ENCODE peak calls at places on chromosome 14, in ten cellular contexts. P, Y, W, U, A, N, E, G, X and T are unnamed samples.

GRCh38 chr14:85752179-85752578 is 222.2 kb downstream of the FLRT2 start:
- DNase-seq in P (no peak), Y (no peak), W (no peak), U (no peak), A (no peak), N (no peak), E (no peak), G (no peak), X (no peak), T (no peak)

GRCh38 chr14:32350020-32350419 is 20.9 kb downstream of the AKAP6 start:
- DNase-seq in P (no peak), Y (no peak), W (no peak), U (peak; percentile 19), A (no peak), N (no peak), E (peak; percentile 61), G (no peak), X (no peak), T (no peak)

GRCh38 chr14:74501135-74501614 is 7.6 kb downstream of the ISCA2 start:
- DNase-seq in P (no peak), Y (peak; percentile 84), W (peak; percentile 73), U (no peak), A (no peak), N (peak; percentile 35), E (no peak), G (no peak), X (peak; percentile 76), T (peak; percentile 57)

GRCh38 chr14:23366163-23366921 is 1.4 kb upstream of the EFS start:
- DNase-seq in P (no peak), Y (peak; percentile 100), W (peak; percentile 92), U (no peak), A (no peak), N (peak; percentile 79), E (no peak), G (no peak), X (peak; percentile 79), T (no peak)

GRCh38 chr14:104723651-104724406 is at the start of gene ADSS1:
- DNase-seq in P (no peak), Y (peak; percentile 49), W (peak; percentile 88), U (peak; percentile 96), A (peak; percentile 23), N (peak; percentile 46), E (peak; percentile 33), G (peak; percentile 31), X (peak; percentile 95), T (no peak)

GRCh38 chr14:23052671-23053070 is 4.6 kb downstream of the CDH24 start:
- DNase-seq in P (no peak), Y (no peak), W (no peak), U (no peak), A (no peak), N (no peak), E (no peak), G (no peak), X (no peak), T (no peak)

GRCh38 chr14:92986254-92987147 is 63.6 kb downstream of the CHGA start:
- DNase-seq in P (peak; percentile 83), Y (peak; percentile 12), W (peak; percentile 67), U (no peak), A (no peak), N (no peak), E (no peak), G (no peak), X (peak; percentile 80), T (peak; percentile 40)

GRCh38 chr14:36767603-36768281 is 106.1 kb downstream of the PAX9 start:
- DNase-seq in P (no peak), Y (peak; percentile 85), W (no peak), U (no peak), A (no peak), N (no peak), E (no peak), G (no peak), X (no peak), T (no peak)

GRCh38 chr14:77186911-77187648 is 5.5 kb downstream of the TMEM63C start:
- DNase-seq in P (peak; percentile 15), Y (peak; percentile 82), W (peak; percentile 68), U (no peak), A (no peak), N (no peak), E (no peak), G (no peak), X (no peak), T (no peak)

GRCh38 chr14:50830044-50830931 is 674 bp downstream of the NIN start:
- DNase-seq in P (peak; percentile 15), Y (peak; percentile 60), W (peak; percentile 82), U (no peak), A (peak; percentile 30), N (peak; percentile 72), E (peak; percentile 31), G (peak; percentile 58), X (peak; percentile 64), T (no peak)

GRCh38 chr14:99225804-99226203 is 46.2 kb downstream of the BCL11B start:
- DNase-seq in P (no peak), Y (no peak), W (no peak), U (no peak), A (no peak), N (no peak), E (no peak), G (no peak), X (no peak), T (no peak)

GRCh38 chr14:36507847-36508417 is 12.1 kb downstream of the NKX2-1 start:
- DNase-seq in P (no peak), Y (no peak), W (no peak), U (no peak), A (no peak), N (no peak), E (no peak), G (no peak), X (no peak), T (no peak)

GRCh38 chr14:95547626-95548327 is 12.9 kb downstream of the GLRX5 start:
- DNase-seq in P (peak; percentile 72), Y (peak; percentile 57), W (no peak), U (no peak), A (no peak), N (no peak), E (no peak), G (no peak), X (no peak), T (no peak)

GRCh38 chr14:89899917-89900680 is 54.4 kb downstream of the EFCAB11 start:
- DNase-seq in P (no peak), Y (peak; percentile 47), W (peak; percentile 44), U (peak; percentile 14), A (no peak), N (no peak), E (peak; percentile 11), G (no peak), X (peak; percentile 42), T (no peak)

GRCh38 chr14:51648296-51648695 is 3.4 kb upstream of the FRMD6 start:
- DNase-seq in P (no peak), Y (no peak), W (no peak), U (no peak), A (no peak), N (no peak), E (no peak), G (no peak), X (no peak), T (no peak)

GRCh38 chr14:100717371-100717770 is 9.3 kb upstream of the DLK1 start:
- DNase-seq in P (no peak), Y (peak; percentile 52), W (no peak), U (no peak), A (no peak), N (no peak), E (no peak), G (no peak), X (no peak), T (no peak)

GRCh38 chr14:23057757-23058653 is 685 bp upstream of the CDH24 start:
- DNase-seq in P (peak; percentile 81), Y (no peak), W (peak; percentile 90), U (peak; percentile 98), A (peak; percentile 80), N (no peak), E (no peak), G (peak; percentile 77), X (peak; percentile 90), T (peak; percentile 61)

GRCh38 chr14:34794217-34794616 is 79.8 kb upstream of the CFL2 start:
- DNase-seq in P (no peak), Y (no peak), W (no peak), U (no peak), A (no peak), N (no peak), E (no peak), G (no peak), X (peak; percentile 7), T (no peak)

GRCh38 chr14:103078420-103078749 is 5.6 kb upstream of the LBHD2 start:
- DNase-seq in P (peak; percentile 89), Y (peak; percentile 84), W (peak; percentile 86), U (peak; percentile 93), A (peak; percentile 49), N (peak; percentile 43), E (peak; percentile 72), G (peak; percentile 71), X (peak; percentile 87), T (peak; percentile 62)

GRCh38 chr14:84442481-84442880 is 1087.5 kb upstream of the FLRT2 start:
- DNase-seq in P (no peak), Y (no peak), W (no peak), U (no peak), A (no peak), N (no peak), E (no peak), G (no peak), X (no peak), T (no peak)

GRCh38 chr14:22653012-22653621 is 9.0 kb upstream of the OR6J1 start:
- DNase-seq in P (peak; percentile 43), Y (peak; percentile 84), W (peak; percentile 81), U (peak; percentile 53), A (peak; percentile 7), N (no peak), E (peak; percentile 55), G (peak; percentile 25), X (peak; percentile 86), T (peak; percentile 65)

GRCh38 chr14:33972522-33973162 is 21.8 kb upstream of the EGLN3 start:
- DNase-seq in P (no peak), Y (no peak), W (no peak), U (no peak), A (no peak), N (no peak), E (peak; percentile 39), G (no peak), X (no peak), T (no peak)

GRCh38 chr14:27242874-27243273 is 645.0 kb upstream of the NOVA1 start:
- DNase-seq in P (no peak), Y (no peak), W (no peak), U (no peak), A (no peak), N (no peak), E (no peak), G (no peak), X (no peak), T (no peak)

GRCh38 chr14:39033371-39033770 is 69.7 kb downstream of the SEC23A start:
- DNase-seq in P (no peak), Y (no peak), W (no peak), U (no peak), A (no peak), N (no peak), E (no peak), G (no peak), X (no peak), T (no peak)

GRCh38 chr14:104287301-104288009 is 149.1 kb downstream of the KIF26A start:
- DNase-seq in P (no peak), Y (no peak), W (no peak), U (no peak), A (no peak), N (no peak), E (no peak), G (no peak), X (no peak), T (no peak)

GRCh38 chr14:30791522-30792351 is 82.6 kb upstream of the COCH start:
- DNase-seq in P (no peak), Y (peak; percentile 61), W (no peak), U (no peak), A (no peak), N (no peak), E (no peak), G (no peak), X (no peak), T (no peak)

GRCh38 chr14:99384446-99385417 is 95.9 kb downstream of the SETD3 start:
- DNase-seq in P (no peak), Y (no peak), W (no peak), U (no peak), A (no peak), N (no peak), E (no peak), G (no peak), X (no peak), T (no peak)

GRCh38 chr14:103887557-103888115 is 40.3 kb upstream of the PPP1R13B start:
- DNase-seq in P (no peak), Y (no peak), W (no peak), U (no peak), A (no peak), N (no peak), E (no peak), G (no peak), X (no peak), T (no peak)